ENCODE peak calls at places on chromosomes 2 and 18, in four cellular contexts. Q, I, U and O are unnamed samples.

GRCh38 chr2:160076239-160076638 is 13.8 kb upstream of the PLA2R1 start:
- DNase-seq in Q (no peak), I (no peak), U (no peak), O (no peak)

GRCh38 chr2:195094330-195094729 is 562.7 kb upstream of the SLC39A10 start:
- DNase-seq in Q (no peak), I (peak; percentile 2), U (peak; percentile 24), O (no peak)

GRCh38 chr18:389658-390357 is 110.7 kb downstream of the COLEC12 start:
- DNase-seq in Q (no peak), I (no peak), U (no peak), O (no peak)

GRCh38 chr18:69951182-69951581 is 3.5 kb upstream of the CD226 start:
- DNase-seq in Q (peak; percentile 49), I (peak; percentile 45), U (no peak), O (no peak)

GRCh38 chr18:13568443-13569392 is 157.6 kb downstream of the FAM210A start:
- DNase-seq in Q (no peak), I (no peak), U (no peak), O (no peak)

GRCh38 chr2:16197504-16198147 is 257.3 kb downstream of the MYCN start:
- DNase-seq in Q (no peak), I (no peak), U (no peak), O (no peak)

GRCh38 chr2:71643674-71644357 is 190.5 kb downstream of the DYSF start:
- DNase-seq in Q (no peak), I (no peak), U (no peak), O (no peak)

GRCh38 chr2:64538764-64539433 is 14.8 kb downstream of the AFTPH start:
- DNase-seq in Q (no peak), I (no peak), U (no peak), O (no peak)

GRCh38 chr18:21599585-21600525 is 649 bp downstream of the ESCO1 start:
- DNase-seq in Q (peak; percentile 58), I (peak; percentile 74), U (peak; percentile 64), O (peak; percentile 62)

GRCh38 chr2:24083567-24084385 is 858 bp downstream of the TP53I3 start:
- DNase-seq in Q (peak; percentile 78), I (peak; percentile 75), U (no peak), O (peak; percentile 92)

GRCh38 chr2:16113568-16114549 is 173.5 kb downstream of the MYCN start:
- DNase-seq in Q (no peak), I (no peak), U (no peak), O (no peak)

GRCh38 chr2:33021542-33022259 is 74.9 kb downstream of the LTBP1 start:
- DNase-seq in Q (no peak), I (no peak), U (no peak), O (no peak)

GRCh38 chr2:206981739-206982336 is 42.5 kb downstream of the CPO start:
- DNase-seq in Q (peak; percentile 82), I (peak; percentile 70), U (peak; percentile 65), O (peak; percentile 78)

GRCh38 chr18:58682429-58683069 is 11.3 kb downstream of the MALT1 start:
- DNase-seq in Q (peak; percentile 63), I (peak; percentile 69), U (peak; percentile 46), O (peak; percentile 82)

GRCh38 chr2:84694088-84694622 is 177.9 kb downstream of the DNAH6 start:
- DNase-seq in Q (no peak), I (no peak), U (no peak), O (no peak)

GRCh38 chr2:239285071-239285931 is 115.5 kb downstream of the HDAC4 start:
- DNase-seq in Q (no peak), I (no peak), U (no peak), O (no peak)

GRCh38 chr2:199366406-199366805 is 91.3 kb downstream of the SATB2 start:
- DNase-seq in Q (no peak), I (no peak), U (no peak), O (peak; percentile 10)

GRCh38 chr2:76008001-76008702 is 297.4 kb upstream of the GCFC2 start:
- DNase-seq in Q (no peak), I (no peak), U (no peak), O (no peak)

GRCh38 chr2:165064743-165065142 is 109.4 kb upstream of the SLC38A11 start:
- DNase-seq in Q (no peak), I (no peak), U (no peak), O (no peak)

GRCh38 chr2:28360742-28361293 is 31.8 kb upstream of the FOSL2 start:
- DNase-seq in Q (peak; percentile 45), I (peak; percentile 33), U (peak; percentile 89), O (no peak)

GRCh38 chr2:158967731-158968395 is 577 bp upstream of the TANC1 start:
- DNase-seq in Q (peak; percentile 43), I (peak; percentile 43), U (peak; percentile 54), O (no peak)

GRCh38 chr2:65103013-65103720 is 26.7 kb downstream of the RAB1A start:
- DNase-seq in Q (no peak), I (no peak), U (no peak), O (peak; percentile 93)

GRCh38 chr2:30776831-30777652 is 30.2 kb downstream of the CAPN13 start:
- DNase-seq in Q (no peak), I (no peak), U (no peak), O (no peak)

GRCh38 chr2:37877457-37878315 is 47.4 kb upstream of the RMDN2 start:
- DNase-seq in Q (peak; percentile 73), I (peak; percentile 46), U (peak; percentile 35), O (peak; percentile 81)

GRCh38 chr2:209936106-209936663 is 66.3 kb upstream of the RPE start:
- DNase-seq in Q (peak; percentile 38), I (no peak), U (peak; percentile 20), O (no peak)

GRCh38 chr2:36235426-36235825 is 120.2 kb upstream of the CRIM1 start:
- DNase-seq in Q (no peak), I (no peak), U (no peak), O (no peak)

GRCh38 chr2:199804831-199805230 is 46.2 kb downstream of the FTCDNL1 start:
- DNase-seq in Q (no peak), I (no peak), U (no peak), O (no peak)

GRCh38 chr2:102361632-102362241 is 6.1 kb downstream of the IL18R1 start:
- DNase-seq in Q (no peak), I (no peak), U (no peak), O (no peak)

GRCh38 chr2:187943772-187944369 is 347.8 kb upstream of the GULP1 start:
- DNase-seq in Q (no peak), I (no peak), U (no peak), O (no peak)

GRCh38 chr2:11583840-11584529 is 50.1 kb downstream of the GREB1 start:
- DNase-seq in Q (peak; percentile 90), I (peak; percentile 94), U (peak; percentile 89), O (peak; percentile 7)

GRCh38 chr18:71673954-71674353 is 870.2 kb downstream of the CBLN2 start:
- DNase-seq in Q (no peak), I (no peak), U (no peak), O (no peak)

GRCh38 chr2:18498531-18498930 is 61.9 kb downstream of the RDH14 start:
- DNase-seq in Q (peak; percentile 19), I (no peak), U (no peak), O (no peak)

GRCh38 chr2:69464575-69464974 is 27.3 kb upstream of the NFU1 start:
- DNase-seq in Q (no peak), I (no peak), U (peak; percentile 19), O (no peak)

GRCh38 chr18:23737578-23737977 is 48.3 kb downstream of the LAMA3 start:
- DNase-seq in Q (no peak), I (no peak), U (no peak), O (no peak)

GRCh38 chr2:190860985-190861721 is 19.5 kb upstream of the GLS start:
- DNase-seq in Q (no peak), I (peak; percentile 45), U (no peak), O (no peak)